ENCODE peak calls at places on chromosomes 13 and 19, in five cellular contexts. One of them, this sample, is unnamed.

GRCh38 chr19:1618157-1619093 is 13.2 kb upstream of the UQCR11 start:
- DNase-seq in stimulated activated CD4-positive, alpha-beta T cell treated with anti-CD3 and anti-CD28 coated beads, TNF-alpha, amount 100 ng/mL, for 24 hours: no peak
- DNase-seq in ACHN: peak; percentile 25
- DNase-seq in cerebellum: peak; percentile 75
- DNase-seq in SIG-M5: no peak
- DNase-seq in this sample: peak; percentile 46

GRCh38 chr19:40716031-40716654 is 543 bp downstream of the COQ8B start:
- DNase-seq in stimulated activated CD4-positive, alpha-beta T cell treated with anti-CD3 and anti-CD28 coated beads, TNF-alpha, amount 100 ng/mL, for 24 hours: peak; percentile 62
- DNase-seq in ACHN: peak; percentile 80
- DNase-seq in cerebellum: no peak
- DNase-seq in SIG-M5: no peak
- DNase-seq in this sample: peak; percentile 91

GRCh38 chr13:24050796-24051715 is 109.5 kb upstream of the SPATA13 start:
- DNase-seq in stimulated activated CD4-positive, alpha-beta T cell treated with anti-CD3 and anti-CD28 coated beads, TNF-alpha, amount 100 ng/mL, for 24 hours: no peak
- DNase-seq in ACHN: no peak
- DNase-seq in cerebellum: no peak
- DNase-seq in SIG-M5: no peak
- DNase-seq in this sample: no peak

GRCh38 chr13:109654341-109655205 is 131.8 kb downstream of the IRS2 start:
- DNase-seq in stimulated activated CD4-positive, alpha-beta T cell treated with anti-CD3 and anti-CD28 coated beads, TNF-alpha, amount 100 ng/mL, for 24 hours: no peak
- DNase-seq in ACHN: no peak
- DNase-seq in cerebellum: no peak
- DNase-seq in SIG-M5: peak; percentile 98
- DNase-seq in this sample: no peak

GRCh38 chr13:29948791-29949190 is 98.4 kb upstream of the UBL3 start:
- DNase-seq in stimulated activated CD4-positive, alpha-beta T cell treated with anti-CD3 and anti-CD28 coated beads, TNF-alpha, amount 100 ng/mL, for 24 hours: no peak
- DNase-seq in ACHN: no peak
- DNase-seq in cerebellum: no peak
- DNase-seq in SIG-M5: no peak
- DNase-seq in this sample: no peak

GRCh38 chr13:41065098-41065497 is 3.8 kb downstream of the WBP4 start:
- DNase-seq in stimulated activated CD4-positive, alpha-beta T cell treated with anti-CD3 and anti-CD28 coated beads, TNF-alpha, amount 100 ng/mL, for 24 hours: no peak
- DNase-seq in ACHN: peak; percentile 9
- DNase-seq in cerebellum: no peak
- DNase-seq in SIG-M5: no peak
- DNase-seq in this sample: peak; percentile 48

GRCh38 chr19:42023121-42023942 is 29.3 kb upstream of the ATP1A3 start:
- DNase-seq in stimulated activated CD4-positive, alpha-beta T cell treated with anti-CD3 and anti-CD28 coated beads, TNF-alpha, amount 100 ng/mL, for 24 hours: no peak
- DNase-seq in ACHN: peak; percentile 25
- DNase-seq in cerebellum: no peak
- DNase-seq in SIG-M5: no peak
- DNase-seq in this sample: peak; percentile 18

GRCh38 chr13:101751488-101751887 is 299.0 kb downstream of the ITGBL1 start:
- DNase-seq in stimulated activated CD4-positive, alpha-beta T cell treated with anti-CD3 and anti-CD28 coated beads, TNF-alpha, amount 100 ng/mL, for 24 hours: no peak
- DNase-seq in ACHN: no peak
- DNase-seq in cerebellum: no peak
- DNase-seq in SIG-M5: no peak
- DNase-seq in this sample: peak; percentile 38

GRCh38 chr13:113405481-113406300 is 41.8 kb upstream of the GRTP1 start:
- DNase-seq in stimulated activated CD4-positive, alpha-beta T cell treated with anti-CD3 and anti-CD28 coated beads, TNF-alpha, amount 100 ng/mL, for 24 hours: no peak
- DNase-seq in ACHN: no peak
- DNase-seq in cerebellum: no peak
- DNase-seq in SIG-M5: no peak
- DNase-seq in this sample: no peak

GRCh38 chr19:48629599-48630288 is 7.4 kb downstream of the DBP start:
- DNase-seq in stimulated activated CD4-positive, alpha-beta T cell treated with anti-CD3 and anti-CD28 coated beads, TNF-alpha, amount 100 ng/mL, for 24 hours: no peak
- DNase-seq in ACHN: no peak
- DNase-seq in cerebellum: peak; percentile 74
- DNase-seq in SIG-M5: no peak
- DNase-seq in this sample: no peak

GRCh38 chr13:85709721-85710120 is 89.5 kb downstream of the SLITRK6 start:
- DNase-seq in stimulated activated CD4-positive, alpha-beta T cell treated with anti-CD3 and anti-CD28 coated beads, TNF-alpha, amount 100 ng/mL, for 24 hours: no peak
- DNase-seq in ACHN: no peak
- DNase-seq in cerebellum: no peak
- DNase-seq in SIG-M5: no peak
- DNase-seq in this sample: no peak

GRCh38 chr13:58134525-58134924 is 503.0 kb downstream of the PCDH17 start:
- DNase-seq in stimulated activated CD4-positive, alpha-beta T cell treated with anti-CD3 and anti-CD28 coated beads, TNF-alpha, amount 100 ng/mL, for 24 hours: no peak
- DNase-seq in ACHN: no peak
- DNase-seq in cerebellum: no peak
- DNase-seq in SIG-M5: no peak
- DNase-seq in this sample: no peak

GRCh38 chr13:31436478-31436877 is 236.7 kb downstream of the B3GLCT start:
- DNase-seq in stimulated activated CD4-positive, alpha-beta T cell treated with anti-CD3 and anti-CD28 coated beads, TNF-alpha, amount 100 ng/mL, for 24 hours: no peak
- DNase-seq in ACHN: no peak
- DNase-seq in cerebellum: no peak
- DNase-seq in SIG-M5: no peak
- DNase-seq in this sample: no peak

GRCh38 chr19:5580116-5580515 is 12.4 kb upstream of the TINCR start:
- DNase-seq in stimulated activated CD4-positive, alpha-beta T cell treated with anti-CD3 and anti-CD28 coated beads, TNF-alpha, amount 100 ng/mL, for 24 hours: no peak
- DNase-seq in ACHN: peak; percentile 22
- DNase-seq in cerebellum: no peak
- DNase-seq in SIG-M5: no peak
- DNase-seq in this sample: no peak

GRCh38 chr13:25948910-25949309 is 102.9 kb downstream of the SHISA2 start:
- DNase-seq in stimulated activated CD4-positive, alpha-beta T cell treated with anti-CD3 and anti-CD28 coated beads, TNF-alpha, amount 100 ng/mL, for 24 hours: no peak
- DNase-seq in ACHN: no peak
- DNase-seq in cerebellum: peak; percentile 38
- DNase-seq in SIG-M5: no peak
- DNase-seq in this sample: no peak

GRCh38 chr19:15469513-15470297 is 5.4 kb upstream of the RASAL3 start:
- DNase-seq in stimulated activated CD4-positive, alpha-beta T cell treated with anti-CD3 and anti-CD28 coated beads, TNF-alpha, amount 100 ng/mL, for 24 hours: no peak
- DNase-seq in ACHN: no peak
- DNase-seq in cerebellum: no peak
- DNase-seq in SIG-M5: no peak
- DNase-seq in this sample: no peak

GRCh38 chr13:25237083-25237482 is 50.2 kb downstream of the MTMR6 start:
- DNase-seq in stimulated activated CD4-positive, alpha-beta T cell treated with anti-CD3 and anti-CD28 coated beads, TNF-alpha, amount 100 ng/mL, for 24 hours: no peak
- DNase-seq in ACHN: no peak
- DNase-seq in cerebellum: no peak
- DNase-seq in SIG-M5: no peak
- DNase-seq in this sample: no peak

GRCh38 chr19:50328257-50329145 is 676 bp downstream of the KCNC3 start:
- DNase-seq in stimulated activated CD4-positive, alpha-beta T cell treated with anti-CD3 and anti-CD28 coated beads, TNF-alpha, amount 100 ng/mL, for 24 hours: no peak
- DNase-seq in ACHN: no peak
- DNase-seq in cerebellum: no peak
- DNase-seq in SIG-M5: no peak
- DNase-seq in this sample: no peak

GRCh38 chr13:31835932-31836331 is 96.6 kb downstream of the RXFP2 start:
- DNase-seq in stimulated activated CD4-positive, alpha-beta T cell treated with anti-CD3 and anti-CD28 coated beads, TNF-alpha, amount 100 ng/mL, for 24 hours: no peak
- DNase-seq in ACHN: no peak
- DNase-seq in cerebellum: no peak
- DNase-seq in SIG-M5: no peak
- DNase-seq in this sample: no peak

GRCh38 chr19:57712222-57712621 is 3.2 kb upstream of the ZNF154 start:
- DNase-seq in stimulated activated CD4-positive, alpha-beta T cell treated with anti-CD3 and anti-CD28 coated beads, TNF-alpha, amount 100 ng/mL, for 24 hours: no peak
- DNase-seq in ACHN: no peak
- DNase-seq in cerebellum: no peak
- DNase-seq in SIG-M5: no peak
- DNase-seq in this sample: no peak

GRCh38 chr13:51681037-51681678 is 96.9 kb downstream of the WDFY2 start:
- DNase-seq in stimulated activated CD4-positive, alpha-beta T cell treated with anti-CD3 and anti-CD28 coated beads, TNF-alpha, amount 100 ng/mL, for 24 hours: no peak
- DNase-seq in ACHN: peak; percentile 41
- DNase-seq in cerebellum: no peak
- DNase-seq in SIG-M5: no peak
- DNase-seq in this sample: no peak

GRCh38 chr13:101397742-101398141 is 18.6 kb downstream of the NALCN start:
- DNase-seq in stimulated activated CD4-positive, alpha-beta T cell treated with anti-CD3 and anti-CD28 coated beads, TNF-alpha, amount 100 ng/mL, for 24 hours: no peak
- DNase-seq in ACHN: peak; percentile 59
- DNase-seq in cerebellum: no peak
- DNase-seq in SIG-M5: no peak
- DNase-seq in this sample: no peak

GRCh38 chr13:97658556-97658955 is 224.6 kb downstream of the RAP2A start:
- DNase-seq in stimulated activated CD4-positive, alpha-beta T cell treated with anti-CD3 and anti-CD28 coated beads, TNF-alpha, amount 100 ng/mL, for 24 hours: no peak
- DNase-seq in ACHN: no peak
- DNase-seq in cerebellum: no peak
- DNase-seq in SIG-M5: no peak
- DNase-seq in this sample: no peak

This sample was measured in PC-9.